ENCODE peak calls at places on chromosomes 16 and 17, in ten cellular contexts. V, R, W, B, S, D, Y, H, I and A are unnamed samples.

GRCh38 chr17:8412089-8412488 is 14.5 kb upstream of the RNF222 start:
- DNase-seq in I (no peak), S (no peak), H (no peak), V (no peak), Y (no peak), B (no peak), D (no peak), W (no peak), R (no peak), A (no peak)

GRCh38 chr16:15820837-15821236 is 36.0 kb downstream of the MYH11 start:
- DNase-seq in D (no peak), H (no peak), Y (no peak), V (no peak), W (no peak), S (no peak), I (no peak), B (no peak), R (no peak), A (no peak)

GRCh38 chr16:2151188-2152091 is 3.0 kb downstream of the RAB26 start:
- DNase-seq in D (no peak), W (no peak), V (no peak), S (no peak), R (no peak), I (no peak), Y (no peak), B (no peak), H (no peak), A (no peak)

GRCh38 chr17:20008242-20009051 is 712 bp upstream of the SPECC1 start:
- DNase-seq in I (no peak), R (no peak), W (no peak), D (no peak), Y (no peak), B (peak; percentile 30), V (peak; percentile 5), H (no peak), S (no peak), A (no peak)

GRCh38 chr17:80861892-80862291 is 129.7 kb upstream of the CHMP6 start:
- DNase-seq in B (peak; percentile 51), W (no peak), H (peak; percentile 48), R (peak; percentile 41), S (no peak), D (peak; percentile 64), Y (peak; percentile 80), I (peak; percentile 10), V (peak; percentile 42), A (peak; percentile 30)

GRCh38 chr16:12833939-12834338 is 30.3 kb upstream of the CPPED1 start:
- DNase-seq in I (no peak), R (no peak), D (no peak), B (no peak), H (no peak), V (no peak), Y (no peak), S (no peak), W (no peak), A (peak; percentile 1)

GRCh38 chr17:77796201-77796860 is 162.2 kb upstream of the TNRC6C start:
- DNase-seq in I (no peak), Y (no peak), S (no peak), H (no peak), D (no peak), B (no peak), W (no peak), V (no peak), R (no peak), A (no peak)

GRCh38 chr16:59573528-59574271 is 839.6 kb upstream of the GOT2 start:
- DNase-seq in B (no peak), W (no peak), I (peak; percentile 69), R (no peak), Y (no peak), D (peak; percentile 48), V (no peak), H (no peak), S (peak; percentile 41), A (no peak)

GRCh38 chr16:83928341-83929055 is 24.5 kb upstream of the OSGIN1 start:
- DNase-seq in D (peak; percentile 93), S (no peak), H (no peak), R (no peak), B (no peak), V (no peak), I (peak; percentile 76), W (no peak), Y (no peak), A (no peak)

GRCh38 chr17:76866203-76866602 is 2.0 kb upstream of the MGAT5B start:
- DNase-seq in I (no peak), Y (no peak), H (no peak), R (no peak), V (no peak), D (no peak), W (no peak), S (no peak), B (no peak), A (no peak)

GRCh38 chr17:58391302-58391984 is 25.9 kb downstream of the RNF43 start:
- DNase-seq in Y (no peak), H (no peak), S (no peak), B (peak; percentile 39), D (no peak), V (no peak), R (no peak), I (peak; percentile 80), W (no peak), A (no peak)

GRCh38 chr16:89292443-89293078 is 75.1 kb downstream of the ZNF778 start:
- DNase-seq in Y (no peak), D (no peak), W (no peak), H (no peak), I (no peak), R (no peak), S (no peak), V (no peak), B (no peak), A (no peak)

GRCh38 chr17:15134363-15134762 is 130.8 kb downstream of the PMP22 start:
- DNase-seq in Y (no peak), I (no peak), B (no peak), W (no peak), V (no peak), R (no peak), D (no peak), H (no peak), S (no peak), A (no peak)